ENCODE peak calls at places on chromosomes 12 and 14, in four cellular contexts. Q, I, N and W are unnamed samples.
A peak's percentile ranks its signal among the peaks of the same experiment; 100 is the strongest.

GRCh38 chr12:103969391-103969790 is 3.7 kb downstream of the TDG start:
- DNase-seq in Q (no peak), I (no peak), N (no peak), W (no peak)

GRCh38 chr14:101176535-101177205 is 273.1 kb upstream of the RTL1 start:
- DNase-seq in Q (no peak), I (no peak), N (peak; percentile 40), W (no peak)

GRCh38 chr14:84894254-84894653 is 635.7 kb upstream of the FLRT2 start:
- DNase-seq in Q (no peak), I (no peak), N (no peak), W (no peak)

GRCh38 chr12:90794212-90794611 is 160.8 kb downstream of the CCER1 start:
- DNase-seq in Q (no peak), I (no peak), N (no peak), W (no peak)

GRCh38 chr14:50719911-50720759 is 52.0 kb upstream of the SAV1 start:
- DNase-seq in Q (no peak), I (no peak), N (no peak), W (no peak)

GRCh38 chr12:82019533-82019932 is 260.4 kb upstream of the PPFIA2 start:
- DNase-seq in Q (no peak), I (no peak), N (no peak), W (no peak)

GRCh38 chr14:24430682-24431568 is 1.2 kb downstream of the KHNYN start:
- DNase-seq in Q (peak; percentile 72), I (peak; percentile 64), N (peak; percentile 67), W (peak; percentile 61)

GRCh38 chr14:105632010-105632409 is 105.6 kb downstream of the TMEM121 start:
- DNase-seq in Q (no peak), I (no peak), N (no peak), W (no peak)

GRCh38 chr14:23054000-23054811 is 3.1 kb downstream of the CDH24 start:
- DNase-seq in Q (no peak), I (no peak), N (peak; percentile 62), W (no peak)

GRCh38 chr12:6275609-6276246 is 34.8 kb upstream of the PLEKHG6 start:
- DNase-seq in Q (no peak), I (no peak), N (no peak), W (no peak)

GRCh38 chr12:85683051-85683450 is 153.2 kb downstream of the RASSF9 start:
- DNase-seq in Q (no peak), I (no peak), N (no peak), W (no peak)

GRCh38 chr12:1936406-1937320 is 18.2 kb upstream of the CACNA2D4 start:
- DNase-seq in Q (no peak), I (no peak), N (peak; percentile 87), W (peak; percentile 39)

GRCh38 chr12:70721958-70722357 is 84.7 kb upstream of the PTPRB start:
- DNase-seq in Q (no peak), I (no peak), N (no peak), W (no peak)

GRCh38 chr14:53461823-53462222 is 308.7 kb upstream of the DDHD1 start:
- DNase-seq in Q (no peak), I (no peak), N (no peak), W (no peak)

GRCh38 chr12:103880299-103881142 is 39.5 kb upstream of the NT5DC3 start:
- DNase-seq in Q (no peak), I (no peak), N (no peak), W (no peak)

GRCh38 chr12:114623737-114624136 is 60.2 kb downstream of the TBX3 start:
- DNase-seq in Q (no peak), I (no peak), N (no peak), W (no peak)

GRCh38 chr12:122362758-122363157 is 59.7 kb downstream of the CLIP1 start:
- DNase-seq in Q (no peak), I (no peak), N (no peak), W (no peak)

GRCh38 chr12:122363782-122364181 is 58.7 kb downstream of the CLIP1 start:
- DNase-seq in Q (peak; percentile 87), I (no peak), N (no peak), W (peak; percentile 14)

GRCh38 chr12:122371475-122372045 is 50.9 kb downstream of the CLIP1 start:
- DNase-seq in Q (no peak), I (no peak), N (no peak), W (no peak)

GRCh38 chr12:122368361-122369073 is 54.0 kb downstream of the CLIP1 start:
- DNase-seq in Q (no peak), I (no peak), N (no peak), W (no peak)

DNA sequence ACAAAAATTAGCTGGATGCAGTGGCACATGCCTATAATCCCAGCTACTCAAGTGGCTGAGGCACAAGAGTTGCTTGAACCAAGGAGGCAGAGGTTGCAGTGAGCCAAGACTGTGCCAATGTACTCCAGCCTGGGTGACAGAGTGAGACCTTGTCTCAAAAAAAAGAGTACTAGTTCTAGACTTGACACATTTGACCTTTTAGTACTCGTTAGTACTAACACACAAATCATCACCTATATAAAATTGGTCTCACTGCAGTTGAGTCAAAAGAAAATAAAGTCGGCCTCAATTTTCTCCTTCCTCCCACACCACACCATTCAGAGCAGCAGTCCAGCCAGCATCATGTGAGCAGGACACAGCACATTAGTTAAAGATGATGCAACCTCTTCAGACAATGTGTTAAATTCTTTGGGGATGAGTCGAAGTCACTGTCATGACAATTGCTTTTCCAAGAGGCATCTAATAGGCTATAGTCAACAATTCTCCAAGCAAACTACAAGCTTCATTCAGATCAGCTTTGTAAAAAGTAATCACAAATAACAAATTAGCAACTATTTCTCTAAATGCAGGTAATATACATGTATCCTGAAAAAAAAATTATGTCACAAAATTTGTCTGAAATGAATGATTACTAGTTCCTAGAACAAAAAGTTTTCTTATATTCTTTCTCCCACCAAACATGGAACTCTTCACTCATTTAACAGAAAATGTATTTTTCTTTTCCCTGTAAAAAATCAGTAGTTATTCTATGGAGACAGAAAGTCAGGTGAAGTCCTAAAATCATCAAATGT is 55.6 kb downstream of the CLIP1 start:
- DNase-seq in Q (no peak), I (no peak), N (no peak), W (no peak)
- H3K4me3 ChIP-seq in Q (no peak overlapping the region), I (no peak overlapping the region), N (no peak overlapping the region), W (no peak overlapping the region)

DNA sequence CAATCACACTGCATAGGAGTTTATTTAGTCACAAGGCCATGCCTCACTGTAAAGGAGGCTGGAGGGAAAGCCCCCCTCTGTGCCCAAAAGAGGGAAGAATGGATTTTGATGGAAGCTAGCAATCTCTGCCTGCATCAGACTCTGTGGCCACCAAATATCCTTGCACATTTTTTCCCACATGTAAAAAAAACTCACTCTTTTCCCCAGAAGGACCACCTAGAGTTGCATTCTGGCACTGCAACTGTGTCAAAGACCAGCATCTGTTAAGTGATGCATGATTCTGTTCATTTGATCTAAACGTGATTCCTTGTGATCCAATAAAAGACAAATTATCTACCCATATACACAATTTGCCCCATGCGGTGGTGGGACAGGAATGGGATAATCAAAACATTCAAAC is 8.0 kb downstream of the RHOJ start:
- DNase-seq in Q (no peak), I (no peak), N (no peak), W (no peak)
- H3K4me3 ChIP-seq in Q (no peak overlapping the region), I (no peak overlapping the region), N (no peak overlapping the region), W (no peak overlapping the region)

DNA sequence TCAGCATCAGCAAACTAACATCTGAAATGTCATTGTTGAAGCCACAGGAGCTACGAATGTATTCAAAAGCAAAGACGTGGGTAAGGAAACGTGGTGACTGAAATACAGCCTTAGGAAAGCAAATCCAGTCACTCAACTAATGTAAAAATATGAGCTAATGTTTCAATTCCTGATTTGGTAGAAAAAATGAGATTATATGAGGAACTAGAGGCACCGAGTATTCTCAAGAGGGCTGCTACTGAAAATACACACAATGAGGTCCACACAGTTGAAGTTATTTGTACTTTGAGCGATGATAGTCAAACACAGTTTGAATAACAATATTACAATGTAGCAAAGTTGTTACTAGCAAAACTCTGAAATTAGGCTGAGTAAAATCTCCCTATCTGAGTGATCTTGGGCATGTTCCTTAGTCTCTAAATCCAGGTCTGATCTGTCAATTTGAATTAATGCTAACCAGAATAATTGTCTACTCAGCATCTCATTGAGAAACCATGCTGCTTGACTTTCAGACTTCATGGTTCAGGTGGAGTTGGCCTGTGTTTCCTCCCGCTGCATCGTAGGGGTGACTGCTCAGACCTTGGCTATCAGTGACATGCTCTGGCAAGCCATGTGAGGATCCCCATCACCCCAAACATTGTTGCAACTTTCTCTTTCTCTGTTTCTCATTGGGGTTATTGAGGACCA is 467.1 kb upstream of the SOX5 start:
- DNase-seq in Q (no peak), I (no peak), N (no peak), W (no peak)
- H3K4me3 ChIP-seq in Q (no peak overlapping the region), I (no peak overlapping the region), N (no peak overlapping the region), W (no peak overlapping the region)

DNA sequence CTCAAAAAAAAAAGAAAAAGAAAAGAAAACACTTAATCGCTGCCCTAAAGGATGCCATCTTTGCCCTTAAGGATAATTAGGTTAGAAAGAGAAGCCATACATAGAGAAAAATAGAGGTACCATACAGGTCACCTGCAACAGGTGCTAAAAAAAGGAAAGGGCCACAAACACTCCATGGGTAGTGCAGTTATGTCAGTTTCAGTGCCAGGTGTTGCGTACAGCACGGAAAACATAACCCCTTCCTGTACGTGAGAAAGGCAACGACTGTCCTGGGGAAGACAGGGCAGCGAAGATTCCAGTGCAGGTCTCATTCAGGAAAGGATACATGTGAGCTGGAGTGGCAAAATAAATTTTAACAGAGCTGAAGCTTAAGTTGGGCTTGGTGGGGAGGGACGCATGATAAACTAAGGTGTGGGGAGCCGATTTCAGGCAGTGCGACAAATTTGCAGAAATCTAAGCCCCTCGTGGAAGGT is 553 bp upstream of the DAZAP2 start:
- DNase-seq in Q (no peak), I (no peak), N (no peak), W (no peak)
- H3K4me3 ChIP-seq in Q (peak overlapping the region; percentile 92), I (peak overlapping the region; percentile 98), N (peak overlapping the region; percentile 85), W (peak overlapping the region; percentile 87)